ENCODE peak calls at places on chromosomes 3 and 15, in eight cellular contexts. D is psoas muscle; F is cardiac muscle cell; A is PC-9; J is IMR-90; I is CD8-positive, alpha-beta T cell; N is brain microvascular endothelial cell; P is pancreas. Y is an unnamed sample.

GRCh38 chr15:29449136-29449535 is 179.5 kb upstream of the NSMCE3 start:
- DNase-seq in D (no peak), F (no peak), A (no peak), J (no peak), I (no peak), N (peak; percentile 9), P (no peak), Y (no peak)

GRCh38 chr15:23565395-23566069 is at the start of gene MKRN3:
- DNase-seq in D (no peak), F (peak; percentile 49), A (peak; percentile 84), J (peak; percentile 7), I (peak; percentile 48), N (no peak), P (no peak), Y (no peak)

GRCh38 chr3:122676759-122677158 is 3.9 kb upstream of the PARP14 start:
- DNase-seq in D (no peak), F (peak; percentile 41), A (no peak), J (peak; percentile 61), I (no peak), N (peak; percentile 32), P (no peak), Y (no peak)

GRCh38 chr15:73321496-73322344 is 47.0 kb downstream of the HCN4 start:
- DNase-seq in D (no peak), F (no peak), A (no peak), J (no peak), I (no peak), N (no peak), P (no peak), Y (no peak)

GRCh38 chr15:75640483-75641175 is 605 bp upstream of the IMP3 start:
- DNase-seq in D (no peak), F (peak; percentile 69), A (peak; percentile 49), J (peak; percentile 45), I (peak; percentile 62), N (peak; percentile 39), P (no peak), Y (peak; percentile 73)

GRCh38 chr3:172782235-172782634 is 31.7 kb downstream of the ECT2 start:
- DNase-seq in D (no peak), F (no peak), A (no peak), J (no peak), I (no peak), N (no peak), P (no peak), Y (no peak)

GRCh38 chr3:182533394-182533793 is 259.9 kb upstream of the ATP11B start:
- DNase-seq in D (no peak), F (no peak), A (peak; percentile 44), J (no peak), I (no peak), N (no peak), P (no peak), Y (no peak)

GRCh38 chr3:143203848-143204247 is 84.3 kb downstream of the CHST2 start:
- DNase-seq in D (no peak), F (no peak), A (no peak), J (peak; percentile 65), I (no peak), N (peak; percentile 30), P (no peak), Y (no peak)

GRCh38 chr3:19248143-19248542 is 99.8 kb downstream of the KCNH8 start:
- DNase-seq in D (no peak), F (no peak), A (no peak), J (no peak), I (no peak), N (no peak), P (no peak), Y (no peak)

GRCh38 chr3:108296239-108296638 is at the start of gene HHLA2:
- DNase-seq in D (no peak), F (no peak), A (no peak), J (peak; percentile 13), I (no peak), N (no peak), P (no peak), Y (no peak)

GRCh38 chr15:89299896-89300295 is 34.7 kb downstream of the POLG start:
- DNase-seq in D (no peak), F (peak; percentile 65), A (no peak), J (peak; percentile 64), I (no peak), N (peak; percentile 17), P (no peak), Y (no peak)

GRCh38 chr3:9398715-9399708 is 1.6 kb downstream of the SETD5 start:
- DNase-seq in D (no peak), F (peak; percentile 51), A (no peak), J (peak; percentile 66), I (no peak), N (peak; percentile 56), P (no peak), Y (no peak)

GRCh38 chr3:9402410-9403228 is 5.2 kb downstream of the SETD5 start:
- DNase-seq in D (no peak), F (peak; percentile 73), A (no peak), J (peak; percentile 52), I (no peak), N (peak; percentile 43), P (no peak), Y (no peak)

GRCh38 chr3:9399746-9400145 is 2.3 kb downstream of the SETD5 start:
- DNase-seq in D (peak; percentile 82), F (peak; percentile 96), A (peak; percentile 47), J (peak; percentile 97), I (no peak), N (peak; percentile 94), P (peak; percentile 60), Y (no peak)

GRCh38 chr3:9401986-9402385 is 4.6 kb downstream of the SETD5 start:
- DNase-seq in D (no peak), F (no peak), A (no peak), J (no peak), I (no peak), N (no peak), P (no peak), Y (no peak)

GRCh38 chr3:9400626-9401025 is 3.2 kb downstream of the SETD5 start:
- DNase-seq in D (no peak), F (no peak), A (no peak), J (no peak), I (no peak), N (no peak), P (no peak), Y (no peak)
- H3K4me3 ChIP-seq in D (peak overlapping the region; percentile 96), F (peak overlapping the region; percentile 82), A (peak overlapping the region; percentile 92), J (no peak overlapping the region), I (no peak overlapping the region), N (peak overlapping the region; percentile 12), P (no peak overlapping the region), Y (no peak overlapping the region)

DNA sequence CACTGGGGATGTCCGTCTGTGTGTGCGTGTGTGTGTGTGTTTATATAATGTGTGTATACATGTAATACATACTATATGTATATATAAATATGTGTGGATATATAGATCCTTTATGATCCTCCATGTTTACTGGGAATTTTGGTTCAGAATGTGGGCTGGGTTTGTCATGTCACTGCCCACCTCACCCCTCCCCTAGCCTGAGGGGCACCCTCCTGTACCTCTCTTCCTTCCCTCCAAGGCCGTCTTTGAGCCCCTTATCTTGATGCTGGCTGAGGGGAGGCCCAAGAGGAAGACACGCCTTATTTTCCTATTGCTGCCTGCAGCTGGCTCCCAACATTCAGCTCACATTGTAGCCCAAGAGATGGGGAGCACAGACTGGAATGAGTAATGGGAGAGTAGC is 2.3 kb downstream of the TMEM43 start:
- DNase-seq in D (no peak), F (no peak), A (no peak), J (no peak), I (peak; percentile 4), N (no peak), P (no peak), Y (no peak)
- H3K36me3 ChIP-seq in D (peaks cover 54% of the 10 kb centered on the region), F (peaks cover 21% of the 10 kb centered on the region), A (peaks cover 39% of the 10 kb centered on the region), J (peaks cover 39% of the 10 kb centered on the region), I (peaks cover 25% of the 10 kb centered on the region), N (peaks cover 33% of the 10 kb centered on the region), P (peaks cover 3% of the 10 kb centered on the region), Y (peaks cover 19% of the 10 kb centered on the region)

DNA sequence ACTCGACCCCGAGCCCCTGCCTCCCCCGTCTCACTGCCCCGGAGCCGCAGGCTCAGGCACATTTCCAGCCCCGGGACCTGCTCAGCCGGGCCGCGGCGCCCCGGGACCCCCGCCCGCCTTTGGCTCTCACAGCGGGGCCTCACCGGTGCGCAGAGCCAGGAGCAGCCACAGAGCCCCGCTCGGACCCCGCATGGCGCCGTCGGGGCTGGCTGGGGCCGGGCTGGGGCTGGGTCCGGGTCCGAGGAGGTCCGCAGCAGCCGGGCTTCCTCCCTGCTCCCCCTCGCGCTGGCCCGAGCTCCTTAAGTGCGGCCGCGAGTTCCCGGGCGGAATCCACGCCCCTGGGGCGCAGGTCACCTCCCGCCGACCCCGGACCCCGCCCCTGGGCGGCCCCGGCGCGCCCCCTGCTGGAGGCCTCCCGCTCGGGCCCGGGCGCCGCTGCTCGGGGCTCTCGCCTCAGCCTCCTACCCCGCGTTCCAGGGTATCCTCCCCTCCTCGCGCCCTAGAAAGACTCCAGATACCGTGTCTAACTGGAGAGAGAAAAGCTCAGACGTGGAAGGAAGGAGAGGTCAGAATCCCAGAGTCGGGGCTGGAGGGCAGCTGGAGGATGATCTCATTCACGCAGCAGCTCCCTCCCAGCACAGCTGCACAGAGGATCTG is at the start of gene MELTF:
- DNase-seq in D (peak; percentile 67), F (peak; percentile 79), A (peak; percentile 90), J (peak; percentile 71), I (peak; percentile 64), N (peak; percentile 51), P (peak; percentile 91), Y (peak; percentile 46)
- H3K27ac ChIP-seq in D (no peak within 1 kb of the TSS), F (no peak within 1 kb of the TSS), A (peak within 1 kb of the TSS; percentile 90), J (no peak within 1 kb of the TSS), I (no peak within 1 kb of the TSS), N (no peak within 1 kb of the TSS), P (no peak within 1 kb of the TSS), Y (peak within 1 kb of the TSS; percentile 24)

GRCh38 chr15:96171271-96171739 is 159.2 kb upstream of the NR2F2 start:
- DNase-seq in D (no peak), F (no peak), A (peak; percentile 14), J (no peak), I (no peak), N (no peak), P (no peak), Y (no peak)
- H3K4me3 ChIP-seq in D (no peak overlapping the region), F (no peak overlapping the region), A (no peak overlapping the region), J (no peak overlapping the region), I (no peak overlapping the region), N (no peak overlapping the region), P (no peak overlapping the region), Y (no peak overlapping the region)

GRCh38 chr3:38564631-38565338 is 68.6 kb downstream of the EXOG start:
- DNase-seq in D (no peak), F (no peak), A (no peak), J (no peak), I (no peak), N (no peak), P (peak; percentile 22), Y (no peak)
- H3K36me3 ChIP-seq in D (no peaks in the 10 kb centered on the region), F (no peaks in the 10 kb centered on the region), A (no peaks in the 10 kb centered on the region), J (no peaks in the 10 kb centered on the region), I (no peaks in the 10 kb centered on the region), N (no peaks in the 10 kb centered on the region), P (no peaks in the 10 kb centered on the region), Y (no peaks in the 10 kb centered on the region)